ENCODE peak calls at places on chromosomes 16 and 17, in eight cellular contexts. S is tibial nerve, H is PC-3, D is cardiac muscle cell, T is hepatocyte, O is neural progenitor cell, I is heart left ventricle, Z is HCT116. G is an unnamed sample. For H3K4me1, the result is how much of the 10 kb centered on the place peaks cover.

GRCh38 chr17:67132366-67132765 is 88.0 kb downstream of the CACNG1 start:
- DNase-seq in T (no peak), O (no peak), Z (no peak), I (no peak), S (no peak), H (no peak), D (no peak), G (no peak)

GRCh38 chr16:53773150-53773846 is 69.3 kb downstream of the FTO start:
- DNase-seq in O (peak), T (peak), I (peak), D (peak), H (peak), Z (no peak), S (peak), G (peak)

GRCh38 chr17:67221062-67221998 is 23.7 kb downstream of the HELZ start:
- DNase-seq in I (peak), O (peak), S (peak), D (peak), H (peak), T (peak), Z (peak), G (no peak)

GRCh38 chr17:40430272-40431230 is 12.7 kb upstream of the IGFBP4 start:
- DNase-seq in I (no peak), S (no peak), Z (no peak), O (no peak), T (no peak), D (no peak), H (no peak), G (no peak)

GRCh38 chr17:69801368-69801767 is 273.7 kb upstream of the KCNJ16 start:
- DNase-seq in I (no peak), O (no peak), Z (no peak), S (no peak), T (no peak), H (no peak), D (no peak), G (no peak)

GRCh38 chr16:12750554-12750918 is 53.2 kb downstream of the CPPED1 start:
- DNase-seq in T (no peak), Z (no peak), H (no peak), S (no peak), I (no peak), O (no peak), D (no peak), G (no peak)

GRCh38 chr16:78340590-78340989 is 241.1 kb downstream of the WWOX start:
- DNase-seq in H (no peak), T (no peak), I (no peak), D (no peak), S (no peak), O (no peak), Z (no peak), G (no peak)

GRCh38 chr17:57424777-57425188 is 168.5 kb downstream of the MSI2 start:
- DNase-seq in T (peak), S (no peak), O (no peak), H (peak), D (peak), Z (peak), I (no peak), G (no peak)

GRCh38 chr16:16090238-16090637 is 133.1 kb downstream of the ABCC6 start:
- DNase-seq in S (no peak), H (no peak), D (no peak), O (no peak), T (no peak), Z (no peak), I (no peak), G (no peak)

GRCh38 chr16:57998484-57998883 is 2.0 kb downstream of the ZNF319 start:
- DNase-seq in S (no peak), D (peak), H (peak), O (no peak), T (peak), Z (no peak), I (no peak), G (no peak)

GRCh38 chr17:77792626-77793025 is 165.9 kb upstream of the TNRC6C start:
- DNase-seq in I (no peak), S (no peak), D (no peak), Z (no peak), O (no peak), H (no peak), T (no peak), G (no peak)

GRCh38 chr17:40936437-40936971 is 942 bp downstream of the KRT23 start:
- DNase-seq in D (no peak), I (no peak), S (no peak), H (no peak), Z (no peak), T (peak), O (no peak), G (no peak)

GRCh38 chr16:53626816-53627215 is 76.8 kb downstream of the RPGRIP1L start:
- DNase-seq in O (no peak), I (no peak), S (no peak), D (no peak), H (no peak), T (no peak), Z (no peak), G (no peak)

GRCh38 chr17:73546770-73547345 is 97.4 kb downstream of the SDK2 start:
- DNase-seq in T (peak), H (peak), Z (peak), D (peak), S (peak), I (no peak), O (peak), G (peak)

GRCh38 chr17:79126139-79126538 is 51.5 kb downstream of the ENGASE start:
- DNase-seq in T (no peak), D (peak), O (peak), S (no peak), Z (no peak), H (peak), I (no peak), G (no peak)

GRCh38 chr16:80408014-80408413 is 132.8 kb upstream of the DYNLRB2 start:
- DNase-seq in S (no peak), Z (no peak), H (no peak), I (no peak), O (no peak), T (no peak), D (no peak), G (no peak)

GRCh38 chr17:58666858-58667267 is 25.0 kb downstream of the TEX14 start:
- DNase-seq in S (peak), T (no peak), D (peak), H (peak), O (no peak), I (peak), Z (peak), G (peak)

GRCh38 chr17:81962499-81963441 is 1.8 kb upstream of the NOTUM start:
- DNase-seq in O (peak), D (no peak), S (no peak), I (no peak), H (no peak), Z (no peak), T (no peak), G (no peak)

GRCh38 chr17:59165933-59166342 is 10.4 kb downstream of the PRR11 start:
- DNase-seq in S (peak), O (peak), I (no peak), Z (peak), D (peak), H (peak), T (peak), G (peak)

GRCh38 chr16:57187508-57187854 is 1.4 kb downstream of the RSPRY1 start:
- DNase-seq in S (no peak), Z (no peak), D (peak), O (no peak), T (peak), I (no peak), H (no peak), G (peak)

GRCh38 chr17:36496018-36496789 is 9.7 kb downstream of the ZNHIT3 start:
- DNase-seq in H (no peak), S (no peak), I (no peak), O (peak), T (no peak), D (no peak), Z (no peak), G (no peak)

GRCh38 chr17:15321556-15322250 is 19.7 kb downstream of the TEKT3 start:
- DNase-seq in S (no peak), D (no peak), H (peak), I (no peak), O (no peak), T (no peak), Z (no peak), G (no peak)

GRCh38 chr17:63772801-63773271 is 561 bp downstream of the CCDC47 start:
- DNase-seq in H (peak), I (no peak), D (peak), T (no peak), Z (no peak), S (peak), O (peak), G (no peak)

GRCh38 chr16:14128097-14128496 is 57.0 kb downstream of the MRTFB start:
- DNase-seq in O (no peak), H (no peak), S (no peak), D (no peak), Z (no peak), I (no peak), T (no peak), G (no peak)

GRCh38 chr17:16439867-16440351 is 24.5 kb downstream of the TRPV2 start:
- DNase-seq in Z (no peak), S (no peak), O (no peak), I (no peak), T (no peak), D (peak), H (peak), G (peak)

GRCh38 chr17:81601525-81602120 is 35.3 kb downstream of the NPLOC4 start:
- DNase-seq in Z (peak), T (peak), H (peak), O (peak), I (no peak), S (peak), D (peak), G (peak)

GRCh38 chr17:21296097-21297025 is 11.8 kb downstream of the MAP2K3 start:
- DNase-seq in T (no peak), Z (no peak), I (no peak), S (no peak), O (no peak), H (no peak), D (no peak), G (peak)

GRCh38 chr17:767076-767475 is 15.0 kb downstream of the GLOD4 start:
- DNase-seq in T (no peak), Z (no peak), S (no peak), O (no peak), D (no peak), H (no peak), I (no peak), G (no peak)

DNA sequence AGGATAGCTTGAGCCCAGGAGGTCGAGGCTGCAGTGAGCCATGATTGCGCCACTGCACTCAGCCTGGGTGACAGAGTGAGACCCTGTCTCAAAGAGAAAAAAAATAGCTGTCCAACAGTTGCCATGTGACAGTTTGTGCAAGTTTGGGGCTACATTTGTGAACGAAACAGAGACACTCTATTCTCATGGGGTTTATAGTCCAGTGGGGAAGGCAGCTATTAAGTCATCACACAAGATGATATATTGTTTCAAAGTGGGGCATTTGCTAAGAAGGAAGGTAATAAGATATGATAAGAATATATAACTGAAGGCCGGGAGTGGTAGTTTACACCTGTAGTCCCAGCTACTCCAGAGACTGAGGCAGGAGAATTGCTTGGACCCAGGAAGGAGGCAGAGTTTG is 73.3 kb downstream of the RBBP6 start:
- DNase-seq in S (no peak), T (no peak), Z (no peak), D (no peak), H (no peak), I (no peak), O (no peak), G (no peak)
- H3K4me3 ChIP-seq in S (no peak), T (no peak), Z (no peak), D (no peak), H (no peak), I (no peak), O (no peak), G (no peak)

GRCh38 chr16:89344846-89345577 is 127.5 kb downstream of the ZNF778 start:
- DNase-seq in I (no peak), H (no peak), D (no peak), Z (no peak), O (no peak), S (no peak), T (no peak), G (peak)

GRCh38 chr16:89345663-89346150 is 128.2 kb downstream of the ZNF778 start:
- DNase-seq in H (peak), D (no peak), Z (no peak), S (no peak), O (no peak), T (peak), I (no peak), G (peak)

GRCh38 chr16:89347807-89348206 is 130.3 kb downstream of the ZNF778 start:
- DNase-seq in H (no peak), D (no peak), T (no peak), S (no peak), I (no peak), O (no peak), Z (no peak), G (no peak)

GRCh38 chr16:89344314-89344828 is 126.9 kb downstream of the ZNF778 start:
- DNase-seq in O (no peak), S (no peak), Z (no peak), D (no peak), T (no peak), I (no peak), H (no peak), G (no peak)

DNA sequence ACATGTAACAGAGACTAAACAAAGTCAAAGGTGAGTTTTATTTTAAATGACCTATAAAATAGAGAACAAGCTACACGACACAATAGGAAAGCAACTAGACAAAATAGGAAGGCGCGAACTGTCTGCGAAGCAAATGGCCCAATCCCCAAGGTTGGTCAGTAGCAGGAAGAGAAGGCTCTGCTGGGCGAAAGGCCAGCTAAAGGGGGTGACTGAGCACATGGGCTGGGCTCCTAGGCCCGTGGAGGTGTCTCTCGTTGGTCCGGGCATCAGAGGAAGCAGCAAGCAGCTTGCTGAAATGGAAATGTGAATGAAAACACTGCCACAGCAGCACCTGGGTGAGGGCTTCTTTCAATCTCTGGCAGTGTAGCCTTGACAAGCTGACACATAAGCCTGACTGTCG is 129.4 kb downstream of the ZNF778 start:
- DNase-seq in T (no peak), S (no peak), I (no peak), O (no peak), H (no peak), D (no peak), Z (no peak), G (no peak)
- H3K4me1 ChIP-seq in T (under half), S (under half), I (under half), O (under half), H (under half), D (under half), Z (half or more), G (under half)

GRCh38 chr16:82011199-82011641 is at the start of gene SDR42E1:
- DNase-seq in T (no peak), I (peak), O (no peak), D (no peak), H (no peak), S (no peak), Z (peak), G (peak)
- H3K4me3 ChIP-seq in T (no peak), I (peak), O (no peak), D (no peak), H (no peak), S (peak), Z (peak), G (peak)

GRCh38 chr17:76544123-76544915 is 4.5 kb downstream of the PRCD start:
- DNase-seq in D (no peak), O (no peak), S (no peak), I (peak), T (peak), Z (no peak), H (no peak), G (no peak)

GRCh38 chr17:76545918-76546555 is 6.2 kb downstream of the PRCD start:
- DNase-seq in D (no peak), S (no peak), Z (no peak), I (peak), T (no peak), H (no peak), O (no peak), G (no peak)

GRCh38 chr17:76546556-76547182 is 6.8 kb downstream of the PRCD start:
- DNase-seq in D (peak), Z (no peak), H (peak), O (no peak), I (no peak), T (no peak), S (no peak), G (peak)

GRCh38 chr17:76543482-76544122 is 3.8 kb downstream of the PRCD start:
- DNase-seq in H (no peak), I (peak), T (no peak), O (peak), D (no peak), S (no peak), Z (no peak), G (no peak)

DNA sequence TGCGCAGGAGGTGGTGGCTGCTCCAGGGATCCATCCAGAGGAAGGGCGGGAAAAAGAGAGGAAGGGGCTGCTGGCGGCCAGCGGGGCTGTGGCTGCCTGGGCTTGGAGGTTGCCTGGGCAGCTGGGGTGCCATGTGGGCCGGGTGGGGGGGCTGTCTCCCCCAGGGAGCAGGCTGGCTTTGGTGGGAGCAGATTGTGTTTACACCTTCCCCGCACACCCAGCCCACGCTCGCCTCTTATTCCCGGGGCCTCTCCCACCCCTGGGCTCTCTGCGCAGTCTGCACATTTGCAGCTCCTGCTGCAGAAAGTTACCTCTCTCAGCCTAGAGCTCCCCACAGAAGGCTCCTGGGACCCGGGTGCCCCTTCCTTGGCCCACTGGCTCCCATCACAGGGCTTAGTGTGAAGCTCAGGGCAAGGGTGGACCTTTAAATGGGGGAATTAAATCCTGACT is 5.1 kb downstream of the PRCD start:
- DNase-seq in Z (no peak), O (no peak), T (no peak), H (no peak), I (peak), S (no peak), D (no peak), G (no peak)
- H3K4me1 ChIP-seq in Z (under half), O (under half), T (half or more), H (under half), I (half or more), S (half or more), D (under half), G (half or more)